ENCODE peak calls at places on chromosome 14, in ten cellular contexts. W is ovary, Z is heart left ventricle, U is IMR-90, Q is stomach, V is esophagus squamous epithelium, C is body of pancreas, F is right lobe of liver, E is breast epithelium, G is transverse colon. H is an unnamed sample. For H3K4me1, the result is how much of the 10 kb centered on the place peaks cover.

GRCh38 chr14:90512332-90512951 is 115.6 kb downstream of the CALM1 start:
- DNase-seq in Z (no peak), E (no peak), U (no peak), W (no peak), V (no peak), G (peak), F (no peak), C (no peak), Q (peak), H (no peak)

GRCh38 chr14:50943943-50944646 is at the start of gene PYGL:
- DNase-seq in U (peak), Z (peak), W (peak), V (no peak), F (peak), E (peak), Q (peak), G (peak), C (peak), H (peak)

GRCh38 chr14:91388551-91388975 is 29.1 kb downstream of the CCDC88C start:
- DNase-seq in C (peak), V (no peak), F (no peak), Q (no peak), Z (no peak), W (no peak), G (peak), E (no peak), U (peak), H (no peak)

GRCh38 chr14:83559721-83560120 is 1970.2 kb upstream of the FLRT2 start:
- DNase-seq in W (no peak), F (no peak), C (no peak), V (no peak), E (no peak), G (no peak), Q (no peak), Z (no peak), U (peak), H (no peak)

GRCh38 chr14:20219033-20219432 is 4.5 kb upstream of the OR11H6 start:
- DNase-seq in V (no peak), Z (no peak), E (no peak), U (no peak), C (peak), W (no peak), G (no peak), F (no peak), Q (no peak), H (no peak)

GRCh38 chr14:74856366-74856765 is 19.6 kb downstream of the PROX2 start:
- DNase-seq in E (no peak), W (no peak), F (no peak), Q (no peak), V (no peak), G (no peak), Z (no peak), C (peak), U (no peak), H (no peak)

GRCh38 chr14:89902876-89903275 is 51.7 kb downstream of the EFCAB11 start:
- DNase-seq in G (no peak), U (no peak), E (no peak), Z (no peak), W (no peak), Q (no peak), C (no peak), V (no peak), F (no peak), H (no peak)

GRCh38 chr14:103402700-103403099 is 17.5 kb downstream of the MARK3 start:
- DNase-seq in V (no peak), F (no peak), Q (no peak), U (peak), G (no peak), Z (no peak), C (peak), E (no peak), W (no peak), H (no peak)

GRCh38 chr14:69154779-69155178 is 1.9 kb upstream of the DCAF5 start:
- DNase-seq in F (no peak), U (no peak), V (no peak), Z (no peak), G (no peak), W (no peak), Q (peak), C (peak), E (no peak), H (peak)

GRCh38 chr14:102759416-102759815 is 17.8 kb upstream of the TRAF3 start:
- DNase-seq in E (no peak), C (no peak), V (no peak), Z (no peak), Q (no peak), U (no peak), F (no peak), G (no peak), W (no peak), H (no peak)

GRCh38 chr14:50092006-50092555 is 24.3 kb downstream of the VCPKMT start:
- DNase-seq in Q (no peak), E (no peak), C (no peak), U (no peak), G (no peak), W (no peak), F (no peak), Z (no peak), V (no peak), H (no peak)

GRCh38 chr14:76793324-76793723 is 19.4 kb downstream of the ANGEL1 start:
- DNase-seq in C (no peak), W (no peak), Z (no peak), U (no peak), E (no peak), V (no peak), Q (no peak), F (no peak), G (no peak), H (no peak)

GRCh38 chr14:95953111-95953724 is 76.6 kb downstream of the TUNAR start:
- DNase-seq in F (no peak), W (no peak), E (no peak), V (no peak), Z (no peak), Q (no peak), G (no peak), U (no peak), C (no peak), H (no peak)

GRCh38 chr14:50719911-50720759 is 52.0 kb upstream of the SAV1 start:
- DNase-seq in Z (no peak), W (no peak), U (peak), C (no peak), G (no peak), Q (no peak), E (no peak), V (no peak), F (no peak), H (no peak)

GRCh38 chr14:75711134-75711795 is 50.2 kb downstream of the TTLL5 start:
- DNase-seq in G (no peak), W (no peak), E (no peak), Z (peak), F (no peak), V (no peak), Q (peak), C (peak), U (peak), H (no peak)

GRCh38 chr14:97337670-97338069 is 540.5 kb downstream of the VRK1 start:
- DNase-seq in Q (no peak), Z (no peak), U (no peak), W (no peak), F (no peak), V (no peak), G (no peak), C (no peak), E (no peak), H (no peak)

GRCh38 chr14:103522649-103523582 is at the start of gene CKB:
- DNase-seq in G (peak), C (peak), E (no peak), U (peak), Z (peak), F (peak), W (peak), V (no peak), Q (peak), H (peak)

GRCh38 chr14:73591690-73592448 is at the start of gene ACOT4:
- DNase-seq in U (peak), V (no peak), F (peak), Q (peak), C (peak), G (peak), Z (peak), E (no peak), W (no peak), H (peak)

GRCh38 chr14:26709019-26709418 is 111.2 kb upstream of the NOVA1 start:
- DNase-seq in E (no peak), C (no peak), G (no peak), Q (no peak), F (no peak), V (no peak), W (no peak), U (no peak), Z (no peak), H (no peak)

GRCh38 chr14:104604461-104605449 is at the start of gene TMEM179:
- DNase-seq in V (no peak), W (no peak), G (no peak), C (no peak), U (peak), F (peak), Q (no peak), Z (no peak), E (no peak), H (peak)

GRCh38 chr14:69808919-69809808 is 12.1 kb upstream of the SLC10A1 start:
- DNase-seq in U (no peak), W (no peak), C (no peak), Q (no peak), G (no peak), E (no peak), V (no peak), F (peak), Z (no peak), H (no peak)

GRCh38 chr14:100237735-100238418 is 1.1 kb upstream of the YY1 start:
- DNase-seq in E (no peak), Q (peak), F (no peak), V (no peak), W (no peak), C (peak), Z (peak), G (peak), U (peak), H (peak)

GRCh38 chr14:104957146-104958113 is 20.7 kb downstream of the AHNAK2 start:
- DNase-seq in Q (no peak), F (peak), W (peak), C (no peak), U (no peak), G (no peak), V (no peak), E (no peak), Z (no peak), H (no peak)

GRCh38 chr14:38074091-38074490 is 133.6 kb upstream of the SSTR1 start:
- DNase-seq in Z (no peak), C (no peak), F (no peak), V (no peak), Q (no peak), U (no peak), G (no peak), E (no peak), W (no peak), H (no peak)

GRCh38 chr14:37197421-37198272 is at the start of gene MIPOL1:
- DNase-seq in E (peak), U (peak), Q (peak), F (peak), Z (peak), C (peak), W (peak), G (peak), V (no peak), H (peak)

GRCh38 chr14:98234208-98234607 is 1037.8 kb downstream of the BCL11B start:
- DNase-seq in Z (no peak), F (no peak), C (no peak), G (no peak), V (no peak), W (no peak), Q (no peak), E (no peak), U (no peak), H (no peak)

GRCh38 chr14:96690713-96691383 is 106.3 kb upstream of the VRK1 start:
- DNase-seq in F (no peak), Q (no peak), U (no peak), V (no peak), G (no peak), W (no peak), E (no peak), Z (no peak), C (no peak), H (no peak)

GRCh38 chr14:90383731-90384542 is 12.9 kb upstream of the CALM1 start:
- DNase-seq in U (peak), Z (peak), E (peak), W (peak), V (no peak), Q (peak), F (peak), G (peak), C (peak), H (peak)

GRCh38 chr14:101369194-101369915 is 191.9 kb upstream of the DIO3 start:
- DNase-seq in W (peak), C (no peak), Q (no peak), V (no peak), E (no peak), F (no peak), Z (no peak), G (no peak), U (no peak), H (peak)

GRCh38 chr14:22510527-22511110 is 78.4 kb downstream of the DAD1 start:
- DNase-seq in E (no peak), Z (no peak), V (no peak), C (no peak), G (no peak), Q (no peak), F (no peak), U (peak), W (no peak), H (no peak)

GRCh38 chr14:74347795-74348100 is 523 bp upstream of the VRTN start:
- DNase-seq in W (no peak), Q (no peak), U (no peak), C (no peak), E (no peak), V (no peak), F (no peak), G (no peak), Z (no peak), H (no peak)

DNA sequence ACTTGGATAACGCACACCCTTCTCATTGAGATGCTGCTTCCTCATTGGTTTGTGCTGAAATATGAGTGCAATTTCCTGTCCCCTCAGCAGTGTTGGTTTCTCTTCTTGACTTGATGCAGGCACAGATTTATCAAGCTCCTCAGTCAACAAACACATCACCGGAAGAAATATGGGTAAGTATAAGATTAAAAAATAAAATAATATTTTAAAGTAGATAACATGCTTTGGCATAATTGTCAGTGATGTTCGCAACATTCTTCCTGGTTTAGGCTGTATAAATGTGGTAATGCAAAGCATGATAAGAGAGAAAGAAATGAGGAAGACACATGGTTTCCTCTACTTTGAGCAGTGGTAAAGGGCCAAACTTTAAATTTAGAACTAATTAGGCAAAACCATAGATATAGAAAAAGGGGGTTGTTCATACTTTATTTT is at the start of gene GPR65:
- DNase-seq in C (peak), Q (no peak), V (no peak), W (no peak), F (no peak), U (no peak), G (no peak), Z (no peak), E (no peak), H (no peak)
- TF ChIP-seq POLR2A in C (no peak), Q (no peak), V (no peak), W (no peak), F (peak), U (no peak), G (peak), Z (no peak), E (no peak), H (no peak)

GRCh38 chr14:72291908-72292688 is 359.9 kb downstream of the RGS6 start:
- DNase-seq in C (peak), W (no peak), E (no peak), Q (no peak), U (peak), V (no peak), F (no peak), Z (peak), G (no peak), H (peak)

DNA sequence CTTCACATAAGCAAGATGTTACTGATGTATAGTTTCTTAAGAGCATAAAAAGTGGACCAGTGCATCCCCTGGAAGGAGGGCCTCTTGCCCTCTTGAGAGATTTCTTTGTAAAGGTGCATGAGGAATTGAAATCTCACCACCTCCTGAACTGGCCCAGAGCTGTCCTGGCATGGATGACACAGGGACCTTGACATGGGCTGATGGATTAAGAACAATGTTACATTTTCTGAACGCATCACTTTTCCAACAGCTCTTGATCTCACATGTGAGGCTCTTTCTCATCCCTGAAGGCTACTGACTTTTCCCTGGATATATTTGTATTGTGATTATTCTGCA is 360.4 kb downstream of the RGS6 start:
- DNase-seq in F (no peak), W (no peak), G (no peak), U (no peak), C (no peak), E (no peak), Q (no peak), V (no peak), Z (no peak), H (no peak)
- H3K4me1 ChIP-seq in F (under half), W (under half), G (under half), U (under half), C (under half), E (under half), Q (under half), V (under half), Z (under half), H (under half)

GRCh38 chr14:54730156-54730961 is 163.4 kb downstream of the SAMD4A start:
- DNase-seq in E (no peak), U (peak), F (no peak), V (no peak), G (peak), C (peak), Q (no peak), W (no peak), Z (no peak), H (peak)
- TF ChIP-seq POLR2A in E (no peak), U (no peak), F (no peak), V (no peak), G (no peak), C (no peak), Q (no peak), W (no peak), Z (no peak), H (no peak)

GRCh38 chr14:64702493-64703392 is 1.5 kb upstream of the PLEKHG3 start:
- DNase-seq in Z (no peak), E (peak), W (no peak), U (no peak), V (no peak), C (peak), Q (peak), F (no peak), G (peak), H (no peak)

GRCh38 chr14:64698899-64699298 is 5.3 kb upstream of the PLEKHG3 start:
- DNase-seq in C (peak), F (no peak), G (peak), U (no peak), W (no peak), Q (peak), E (no peak), V (no peak), Z (no peak), H (no peak)

GRCh38 chr14:64701660-64702059 is 2.6 kb upstream of the PLEKHG3 start:
- DNase-seq in V (no peak), F (no peak), E (no peak), Q (no peak), G (no peak), W (no peak), C (no peak), Z (no peak), U (no peak), H (no peak)

GRCh38 chr14:64700290-64700689 is 3.9 kb upstream of the PLEKHG3 start:
- DNase-seq in F (no peak), C (no peak), G (no peak), E (no peak), Q (no peak), U (no peak), Z (no peak), V (no peak), W (no peak), H (no peak)

GRCh38 chr14:64700894-64701293 is 3.3 kb upstream of the PLEKHG3 start:
- DNase-seq in Z (no peak), F (no peak), U (no peak), Q (no peak), E (no peak), G (no peak), C (no peak), W (no peak), V (no peak), H (no peak)
- H3K4me1 ChIP-seq in Z (under half), F (under half), U (under half), Q (half or more), E (under half), G (half or more), C (under half), W (under half), V (half or more), H (under half)

DNA sequence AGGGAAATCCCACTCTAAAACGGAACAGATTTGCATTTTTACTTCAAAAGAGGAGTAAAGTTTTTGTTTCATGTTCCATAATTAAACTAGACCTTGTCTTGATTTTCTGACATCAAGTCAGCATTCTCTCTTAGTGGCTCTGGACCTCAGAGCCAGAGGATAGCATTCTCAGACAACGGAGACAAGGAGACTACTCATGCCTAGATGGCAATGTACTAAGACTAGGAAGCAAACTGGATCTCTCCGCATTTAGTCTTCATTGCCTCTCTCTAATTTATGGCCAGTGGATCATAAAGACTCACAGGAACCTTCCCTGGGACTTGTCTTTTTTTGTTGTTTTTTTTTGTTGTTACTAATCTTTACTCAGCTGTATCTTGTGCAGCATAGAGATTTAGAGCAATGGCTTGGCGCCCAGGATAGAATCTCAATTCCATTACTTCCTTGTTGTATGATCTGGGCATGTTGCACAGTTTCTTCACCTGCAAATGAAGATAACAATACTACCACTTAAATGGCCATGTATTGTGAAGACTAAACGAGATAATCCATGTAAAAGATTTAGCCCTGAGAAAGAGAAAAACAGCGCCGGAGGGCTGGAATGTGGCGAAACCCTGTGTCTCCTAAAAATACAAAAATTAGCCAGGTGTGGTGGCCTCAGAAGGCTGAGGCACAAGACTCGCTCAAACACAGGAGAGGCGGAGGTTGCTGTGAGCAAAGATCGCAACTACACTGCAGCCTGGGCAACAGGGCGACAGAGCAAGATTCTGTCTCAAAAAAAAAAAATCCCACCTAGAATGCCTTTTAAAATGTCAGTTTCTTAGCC is 4.0 kb upstream of the GEMIN2 start:
- DNase-seq in G (no peak), E (no peak), V (no peak), F (no peak), U (no peak), Q (no peak), W (no peak), Z (no peak), C (peak), H (no peak)
- TF ChIP-seq POLR2A in G (no peak), E (no peak), V (no peak), F (no peak), U (no peak), Q (no peak), W (no peak), Z (no peak), C (peak), H (no peak)

GRCh38 chr14:24310666-24311604 is at the start of gene LTB4R:
- DNase-seq in F (peak), Q (peak), C (peak), G (peak), Z (peak), V (no peak), E (peak), U (peak), W (peak), H (peak)
- H3K4me1 ChIP-seq in F (under half), Q (half or more), C (half or more), G (under half), Z (under half), V (half or more), E (under half), U (under half), W (under half), H (under half)

GRCh38 chr14:94322648-94323570 is at the start of gene SERPINA6:
- DNase-seq in E (no peak), U (peak), F (peak), C (peak), Z (no peak), G (no peak), Q (no peak), V (no peak), W (no peak), H (no peak)
- TF ChIP-seq POLR2A in E (no peak), U (no peak), F (peak), C (peak), Z (no peak), G (no peak), Q (no peak), V (no peak), W (no peak), H (no peak)

GRCh38 chr14:59013672-59014298 is 174.7 kb upstream of the DAAM1 start:
- DNase-seq in F (no peak), Z (no peak), U (peak), G (no peak), E (no peak), C (no peak), W (no peak), Q (no peak), V (no peak), H (no peak)
- H3K4me1 ChIP-seq in F (under half), Z (under half), U (under half), G (under half), E (under half), C (under half), W (under half), Q (under half), V (under half), H (under half)

H was measured in adrenal gland.